ENCODE peak calls at places on chromosomes 13 and 19, in four cellular contexts. P is EH, I is mucosa of descending colon, O is cardiac muscle cell. E is an unnamed sample.

GRCh38 chr19:56162258-56162657 is 13.6 kb upstream of the GALP start:
- DNase-seq in P (no peak), I (no peak), O (peak; percentile 37), E (no peak)

GRCh38 chr19:1747285-1748114 is 5.8 kb upstream of the ONECUT3 start:
- DNase-seq in I (no peak), O (peak; percentile 89), P (peak; percentile 87), E (no peak)

GRCh38 chr13:76829572-76830327 is 56.5 kb downstream of the KCTD12 start:
- DNase-seq in P (no peak), O (peak; percentile 71), I (peak; percentile 44), E (no peak)

GRCh38 chr13:41765020-41765419 is 195.9 kb downstream of the VWA8 start:
- DNase-seq in P (no peak), I (no peak), O (no peak), E (no peak)

GRCh38 chr19:2441096-2441752 is 13.8 kb upstream of the TIMM13 start:
- DNase-seq in I (no peak), P (no peak), O (no peak), E (no peak)

GRCh38 chr19:16444273-16444597 is 27.5 kb downstream of the EPS15L1 start:
- DNase-seq in I (no peak), P (no peak), O (no peak), E (no peak)

GRCh38 chr13:111413407-111414187 is 93.2 kb downstream of the TEX29 start:
- DNase-seq in O (no peak), P (no peak), I (no peak), E (no peak)

GRCh38 chr13:54742984-54743383 is 1714.4 kb downstream of the OLFM4 start:
- DNase-seq in I (no peak), O (no peak), P (no peak), E (no peak)

GRCh38 chr19:5340637-5341447 is at the start of gene PTPRS:
- DNase-seq in I (peak; percentile 76), O (peak; percentile 90), P (peak; percentile 85), E (peak; percentile 75)

GRCh38 chr19:2385053-2385721 is 25.1 kb downstream of the TMPRSS9 start:
- DNase-seq in O (peak; percentile 72), P (peak; percentile 83), I (peak; percentile 72), E (peak; percentile 72)

GRCh38 chr13:30466358-30466714 is 600 bp upstream of the HMGB1 start:
- DNase-seq in I (no peak), O (no peak), P (peak; percentile 51), E (no peak)

GRCh38 chr13:100203696-100204367 is 114.9 kb downstream of the PCCA start:
- DNase-seq in P (peak; percentile 82), I (no peak), O (peak; percentile 58), E (no peak)

GRCh38 chr19:46924874-46925547 is 64.2 kb downstream of the ARHGAP35 start:
- DNase-seq in I (peak; percentile 49), P (peak; percentile 66), O (no peak), E (no peak)

GRCh38 chr13:110555601-110556223 is 5.8 kb downstream of the RAB20 start:
- DNase-seq in I (no peak), O (no peak), P (no peak), E (no peak)

GRCh38 chr13:108495686-108496363 is 133.6 kb upstream of the MYO16 start:
- DNase-seq in O (peak; percentile 1), P (no peak), I (no peak), E (no peak)

GRCh38 chr13:100526299-100527030 is 62.1 kb downstream of the GGACT start:
- DNase-seq in I (no peak), P (no peak), O (no peak), E (no peak)

GRCh38 chr19:41263042-41263849 is 926 bp upstream of the HNRNPUL1 start:
- DNase-seq in O (peak; percentile 75), I (peak; percentile 76), P (peak; percentile 62), E (no peak)

GRCh38 chr13:86660090-86660489 is 860.9 kb upstream of the SLITRK6 start:
- DNase-seq in I (no peak), O (no peak), P (no peak), E (no peak)

GRCh38 chr19:3780786-3781304 is 5.3 kb downstream of the MATK start:
- DNase-seq in P (no peak), I (no peak), O (no peak), E (no peak)

GRCh38 chr13:64884976-64885375 is 2345.2 kb downstream of the PCDH9 start:
- DNase-seq in P (no peak), I (no peak), O (no peak), E (no peak)

GRCh38 chr19:40619333-40620160 is 18.4 kb downstream of the LTBP4 start:
- DNase-seq in O (no peak), I (no peak), P (no peak), E (no peak)

GRCh38 chr19:51462276-51462675 is 4.0 kb upstream of the SIGLEC8 start:
- DNase-seq in O (no peak), I (no peak), P (no peak), E (no peak)

GRCh38 chr19:14450168-14450874 is 17.2 kb downstream of the PKN1 start:
- DNase-seq in I (peak; percentile 39), P (peak; percentile 57), O (no peak), E (peak; percentile 41)

GRCh38 chr13:105929486-105929885 is 606.0 kb downstream of the EFNB2 start:
- DNase-seq in I (no peak), P (no peak), O (no peak), E (no peak)

GRCh38 chr19:2170219-2170618 is 6.5 kb downstream of the DOT1L start:
- DNase-seq in I (no peak), P (no peak), O (no peak), E (no peak)

GRCh38 chr19:8306235-8307054 is 1.7 kb downstream of the CD320 start:
- DNase-seq in O (no peak), I (peak; percentile 71), P (no peak), E (no peak)

GRCh38 chr13:48304132-48304876 is 753 bp downstream of the RB1 start:
- DNase-seq in P (peak; percentile 71), O (peak; percentile 63), I (peak; percentile 51), E (peak; percentile 34)

GRCh38 chr13:48862572-48862971 is 113.1 kb upstream of the FNDC3A start:
- DNase-seq in I (no peak), O (no peak), P (no peak), E (no peak)

GRCh38 chr13:112510002-112510780 is 77.8 kb downstream of the TUBGCP3 start:
- DNase-seq in O (peak; percentile 64), P (peak; percentile 60), I (no peak), E (peak; percentile 58)

GRCh38 chr19:41351339-41352245 is 2.1 kb downstream of the TGFB1 start:
- DNase-seq in O (peak; percentile 63), I (peak; percentile 74), P (peak; percentile 64), E (no peak)

GRCh38 chr19:38838208-38838985 is 6.8 kb upstream of the ECH1 start:
- DNase-seq in I (no peak), O (no peak), P (no peak), E (no peak)

GRCh38 chr19:480016-480855 is 16.1 kb upstream of the MADCAM1 start:
- DNase-seq in P (peak; percentile 39), O (peak; percentile 58), I (peak; percentile 80), E (peak; percentile 70)

GRCh38 chr13:43232866-43233265 is 209.5 kb downstream of the DNAJC15 start:
- DNase-seq in P (peak; percentile 73), I (no peak), O (peak; percentile 84), E (no peak)

GRCh38 chr19:56137405-56137804 is 3.7 kb upstream of the ZNF444 start:
- DNase-seq in I (peak; percentile 88), O (no peak), P (no peak), E (no peak)

GRCh38 chr13:33112745-33113144 is 96.5 kb downstream of the KL start:
- DNase-seq in O (no peak), P (peak; percentile 63), I (no peak), E (no peak)

GRCh38 chr19:17420267-17420924 is 549 bp downstream of the MVB12A start:
- DNase-seq in I (peak; percentile 66), O (peak; percentile 24), P (peak; percentile 41), E (peak; percentile 46)

E was measured in SK-N-DZ.